ENCODE peak calls at places on chromosomes 2 and 18, in nine cellular contexts. G, B, S, A, H, Q, U, F and T are unnamed samples.

GRCh38 chr2:147649288-147649687 is 195.5 kb upstream of the ACVR2A start:
- DNase-seq in G (no peak), B (no peak), S (no peak), A (no peak), H (no peak), Q (no peak), U (no peak), F (no peak), T (no peak)

GRCh38 chr18:35515460-35516130 is 17.8 kb upstream of the INO80C start:
- DNase-seq in G (no peak), B (no peak), S (no peak), A (peak), H (no peak), Q (no peak), U (no peak), F (no peak), T (peak)

GRCh38 chr2:206201075-206201848 is 41.6 kb downstream of the EEF1B2 start:
- DNase-seq in G (peak), B (no peak), S (no peak), A (no peak), H (no peak), Q (no peak), U (no peak), F (no peak), T (no peak)

GRCh38 chr2:74876081-74876886 is 42.4 kb downstream of the HK2 start:
- DNase-seq in G (peak), B (no peak), S (peak), A (peak), H (no peak), Q (peak), U (no peak), F (no peak), T (peak)

GRCh38 chr2:168256448-168256847 is 9.1 kb upstream of the STK39 start:
- DNase-seq in G (no peak), B (no peak), S (no peak), A (no peak), H (no peak), Q (no peak), U (no peak), F (no peak), T (no peak)

GRCh38 chr2:88737385-88737784 is 45.9 kb downstream of the RPIA start:
- DNase-seq in G (no peak), B (no peak), S (no peak), A (peak), H (no peak), Q (no peak), U (no peak), F (peak), T (no peak)

GRCh38 chr18:9782073-9782857 is 74.2 kb downstream of the RAB31 start:
- DNase-seq in G (no peak), B (no peak), S (no peak), A (peak), H (no peak), Q (peak), U (no peak), F (no peak), T (peak)

GRCh38 chr18:63451774-63452173 is 25.0 kb upstream of the SERPINB5 start:
- DNase-seq in G (no peak), B (no peak), S (no peak), A (peak), H (no peak), Q (no peak), U (no peak), F (no peak), T (no peak)